ENCODE peak calls at places on chromosomes 6 and 20, in six cellular contexts. S is IMR-90, A is mesendoderm, U is H1, H is mesenchymal stem cell, E is trophoblast cell. D is an unnamed sample.

GRCh38 chr20:2914160-2914559 is 40.9 kb downstream of the PTPRA start:
- DNase-seq in S (no peak), A (no peak), U (no peak), H (peak), E (peak), D (no peak)

GRCh38 chr20:64241061-64241460 is 14.5 kb upstream of the PCMTD2 start:
- DNase-seq in S (no peak), A (no peak), U (no peak), H (no peak), E (no peak), D (no peak)

GRCh38 chr20:6705920-6706500 is 61.5 kb upstream of the BMP2 start:
- DNase-seq in S (no peak), A (no peak), U (no peak), H (no peak), E (no peak), D (no peak)

GRCh38 chr6:20891161-20891560 is 356.9 kb downstream of the CDKAL1 start:
- DNase-seq in S (no peak), A (peak), U (no peak), H (no peak), E (no peak), D (no peak)

GRCh38 chr20:57266251-57267157 is at the start of gene BMP7:
- DNase-seq in S (no peak), A (peak), U (peak), H (peak), E (peak), D (no peak)

GRCh38 chr20:63051911-63052310 is 45.1 kb upstream of the BHLHE23 start:
- DNase-seq in S (no peak), A (no peak), U (no peak), H (no peak), E (no peak), D (no peak)

GRCh38 chr20:33897313-33897912 is 86.3 kb downstream of the CHMP4B start:
- DNase-seq in S (no peak), A (no peak), U (no peak), H (no peak), E (peak), D (no peak)

GRCh38 chr6:2899596-2899995 is 3.5 kb downstream of the SERPINB9 start:
- DNase-seq in S (no peak), A (no peak), U (no peak), H (no peak), E (no peak), D (no peak)

GRCh38 chr6:89359561-89359960 is 7.0 kb upstream of the UBE2J1 start:
- DNase-seq in S (no peak), A (no peak), U (no peak), H (no peak), E (no peak), D (no peak)

GRCh38 chr20:60138263-60139127 is 180.3 kb downstream of the CDH26 start:
- DNase-seq in S (peak), A (no peak), U (no peak), H (no peak), E (peak), D (no peak)

GRCh38 chr6:13813621-13814175 is 659 bp downstream of the MCUR1 start:
- DNase-seq in S (peak), A (peak), U (no peak), H (peak), E (peak), D (peak)

GRCh38 chr20:13034936-13035335 is 26.2 kb downstream of the SPTLC3 start:
- DNase-seq in S (no peak), A (no peak), U (no peak), H (no peak), E (no peak), D (no peak)

GRCh38 chr20:62045529-62046277 is 20.0 kb downstream of the TAF4 start:
- DNase-seq in S (no peak), A (no peak), U (no peak), H (no peak), E (no peak), D (no peak)

GRCh38 chr20:46089076-46089337 is 755 bp downstream of the NCOA5 start:
- DNase-seq in S (peak), A (no peak), U (no peak), H (no peak), E (peak), D (no peak)

GRCh38 chr6:34917626-34918285 is 28.7 kb downstream of the ANKS1A start:
- DNase-seq in S (no peak), A (no peak), U (no peak), H (no peak), E (no peak), D (no peak)

GRCh38 chr6:151216812-151217211 is 23.0 kb upstream of the AKAP12 start:
- DNase-seq in S (no peak), A (no peak), U (no peak), H (no peak), E (no peak), D (no peak)

GRCh38 chr6:89992818-89993217 is 98.5 kb downstream of the GJA10 start:
- DNase-seq in S (no peak), A (no peak), U (no peak), H (no peak), E (no peak), D (no peak)

GRCh38 chr20:23441850-23442313 is 2.4 kb downstream of the CSTL1 start:
- DNase-seq in S (peak), A (peak), U (peak), H (peak), E (peak), D (peak)

GRCh38 chr6:99119109-99120031 is 171.6 kb upstream of the FBXL4 start:
- DNase-seq in S (peak), A (peak), U (no peak), H (peak), E (peak), D (peak)

GRCh38 chr6:21438986-21439352 is 154.6 kb upstream of the SOX4 start:
- DNase-seq in S (no peak), A (no peak), U (no peak), H (no peak), E (no peak), D (no peak)

GRCh38 chr6:75333811-75334210 is 49.2 kb upstream of the TMEM30A start:
- DNase-seq in S (no peak), A (peak), U (no peak), H (no peak), E (no peak), D (no peak)
- H3K4ac ChIP-seq in S (no peak), A (no peak), U (peak), H (no peak), E (no peak), D (no peak)

GRCh38 chr6:28683945-28684538 is 158.4 kb downstream of the GPX5 start:
- DNase-seq in S (peak), A (peak), U (no peak), H (peak), E (peak), D (peak)
- H3K4me3 ChIP-seq in S (no peak), A (no peak), U (no peak), H (no peak), E (no peak), D (no peak)

GRCh38 chr6:32972353-32973143 is 4.2 kb downstream of the BRD2 start:
- DNase-seq in S (no peak), A (no peak), U (no peak), H (no peak), E (peak), D (no peak)

GRCh38 chr6:32971581-32972352 is 3.4 kb downstream of the BRD2 start:
- DNase-seq in S (peak), A (peak), U (peak), H (peak), E (peak), D (peak)

GRCh38 chr6:32969685-32970412 is 1.5 kb downstream of the BRD2 start:
- DNase-seq in S (peak), A (peak), U (no peak), H (peak), E (peak), D (peak)

GRCh38 chr6:32970413-32971244 is 2.2 kb downstream of the BRD2 start:
- DNase-seq in S (peak), A (peak), U (peak), H (peak), E (peak), D (peak)

GRCh38 chr6:32971245-32971580 is 2.8 kb downstream of the BRD2 start:
- DNase-seq in S (no peak), A (no peak), U (no peak), H (no peak), E (peak), D (no peak)
- H2BK5ac ChIP-seq in S (peak), A (peak), U (peak), H (peak), E (peak), D (peak)

GRCh38 chr6:73579389-73579788 is 58.6 kb upstream of the EEF1A1 start:
- DNase-seq in S (no peak), A (no peak), U (peak), H (no peak), E (no peak), D (no peak)
- H3K4ac ChIP-seq in S (peak), A (peak), U (peak), H (peak), E (peak), D (peak)

GRCh38 chr20:40687384-40688128 is 1.5 kb downstream of the MAFB start:
- DNase-seq in S (no peak), A (peak), U (peak), H (peak), E (peak), D (peak)
- H3K4me3 ChIP-seq in S (peak), A (no peak), U (peak), H (peak), E (peak), D (no peak)